ENCODE peak calls at places on chromosomes 3 and 15, in four cellular contexts. S, V, I and G are unnamed samples. For H3K4me1 and H3K9me3, the result is how much of the 10 kb centered on the place peaks cover.

GRCh38 chr3:49570033-49570654 is 15.9 kb downstream of the BSN start:
- DNase-seq in S (no peak), V (no peak), I (no peak), G (no peak)

GRCh38 chr3:42914771-42915515 is 9.0 kb downstream of the ZNF662 start:
- DNase-seq in S (no peak), V (no peak), I (no peak), G (no peak)

GRCh38 chr3:119562307-119562961 is 3.0 kb upstream of the CD80 start:
- DNase-seq in S (no peak), V (no peak), I (no peak), G (peak)

GRCh38 chr3:187165144-187165543 is 25.8 kb upstream of the RPL39L start:
- DNase-seq in S (peak), V (no peak), I (peak), G (peak)

GRCh38 chr3:174891524-174892203 is 32.5 kb downstream of the NAALADL2 start:
- DNase-seq in S (no peak), V (no peak), I (no peak), G (no peak)

GRCh38 chr15:81013396-81013929 is 12.7 kb downstream of the TLNRD1 start:
- DNase-seq in S (no peak), V (no peak), I (no peak), G (no peak)

GRCh38 chr3:118970819-118971218 is 63.8 kb downstream of the IGSF11 start:
- DNase-seq in S (peak), V (peak), I (no peak), G (no peak)

GRCh38 chr3:171646357-171647133 is 163.7 kb downstream of the PLD1 start:
- DNase-seq in S (peak), V (no peak), I (no peak), G (peak)

GRCh38 chr3:69510481-69511031 is 124.7 kb upstream of the FRMD4B start:
- DNase-seq in S (no peak), V (no peak), I (no peak), G (no peak)

GRCh38 chr15:69093127-69093526 is 67.3 kb upstream of the GLCE start:
- DNase-seq in S (no peak), V (no peak), I (no peak), G (no peak)

GRCh38 chr3:193590088-193590856 is 2.7 kb upstream of the OPA1 start:
- DNase-seq in S (no peak), V (no peak), I (no peak), G (no peak)

GRCh38 chr3:136350557-136350956 is 100.4 kb downstream of the PCCB start:
- DNase-seq in S (no peak), V (no peak), I (no peak), G (no peak)

GRCh38 chr3:172194702-172195392 is 155.5 kb downstream of the FNDC3B start:
- DNase-seq in S (peak), V (no peak), I (no peak), G (no peak)

GRCh38 chr3:87761795-87762194 is 297.0 kb downstream of the CGGBP1 start:
- DNase-seq in S (no peak), V (no peak), I (no peak), G (no peak)

GRCh38 chr3:193813506-193813850 is 220.5 kb downstream of the OPA1 start:
- DNase-seq in S (no peak), V (no peak), I (no peak), G (no peak)

GRCh38 chr3:184808021-184808420 is 3.9 kb upstream of the VPS8 start:
- DNase-seq in S (no peak), V (no peak), I (no peak), G (no peak)

GRCh38 chr15:70235347-70235746 is 137.6 kb upstream of the TLE3 start:
- DNase-seq in S (no peak), V (no peak), I (no peak), G (no peak)

GRCh38 chr3:187044871-187045552 is 94.3 kb downstream of the RPL39L start:
- DNase-seq in S (peak), V (peak), I (no peak), G (no peak)

GRCh38 chr3:21750291-21750690 is 719 bp downstream of the ZNF385D start:
- DNase-seq in S (no peak), V (no peak), I (no peak), G (no peak)

GRCh38 chr3:187744169-187745151 is 808 bp downstream of the BCL6 start:
- DNase-seq in S (peak), V (peak), I (peak), G (peak)

GRCh38 chr15:71784719-71785118 is 25.6 kb upstream of the NR2E3 start:
- DNase-seq in S (no peak), V (no peak), I (peak), G (no peak)

GRCh38 chr3:14237431-14237830 is 58.8 kb downstream of the LSM3 start:
- DNase-seq in S (no peak), V (peak), I (no peak), G (no peak)

GRCh38 chr15:88663216-88663615 is 24.4 kb downstream of the ISG20 start:
- DNase-seq in S (no peak), V (no peak), I (no peak), G (no peak)

GRCh38 chr15:90386221-90386620 is 1.8 kb upstream of the IQGAP1 start:
- DNase-seq in S (no peak), V (no peak), I (no peak), G (no peak)

GRCh38 chr3:197750396-197750831 is 731 bp downstream of the FYTTD1 start:
- DNase-seq in S (peak), V (peak), I (peak), G (peak)

GRCh38 chr15:26864664-26865191 is 2.1 kb upstream of the GABRA5 start:
- DNase-seq in S (peak), V (peak), I (peak), G (no peak)

GRCh38 chr3:186442162-186442561 is 80.1 kb upstream of the DGKG start:
- DNase-seq in S (no peak), V (no peak), I (no peak), G (no peak)

GRCh38 chr3:152076148-152076547 is 192.6 kb upstream of the MBNL1 start:
- DNase-seq in S (no peak), V (no peak), I (no peak), G (no peak)

GRCh38 chr3:64319391-64319790 is 94.1 kb upstream of the PRICKLE2 start:
- DNase-seq in S (no peak), V (no peak), I (no peak), G (no peak)

GRCh38 chr3:11479230-11479620 is 164.5 kb downstream of the VGLL4 start:
- DNase-seq in S (no peak), V (no peak), I (no peak), G (no peak)

GRCh38 chr3:11481561-11481960 is 162.2 kb downstream of the VGLL4 start:
- DNase-seq in S (no peak), V (peak), I (no peak), G (no peak)

GRCh38 chr3:11482024-11482423 is 161.7 kb downstream of the VGLL4 start:
- DNase-seq in S (no peak), V (peak), I (no peak), G (no peak)

GRCh38 chr3:11478167-11478566 is 165.5 kb downstream of the VGLL4 start:
- DNase-seq in S (no peak), V (no peak), I (no peak), G (no peak)

GRCh38 chr3:11480663-11481298 is 162.9 kb downstream of the VGLL4 start:
- DNase-seq in S (no peak), V (no peak), I (no peak), G (no peak)
- H3K27ac ChIP-seq in S (no peak), V (no peak), I (no peak), G (no peak)

DNA sequence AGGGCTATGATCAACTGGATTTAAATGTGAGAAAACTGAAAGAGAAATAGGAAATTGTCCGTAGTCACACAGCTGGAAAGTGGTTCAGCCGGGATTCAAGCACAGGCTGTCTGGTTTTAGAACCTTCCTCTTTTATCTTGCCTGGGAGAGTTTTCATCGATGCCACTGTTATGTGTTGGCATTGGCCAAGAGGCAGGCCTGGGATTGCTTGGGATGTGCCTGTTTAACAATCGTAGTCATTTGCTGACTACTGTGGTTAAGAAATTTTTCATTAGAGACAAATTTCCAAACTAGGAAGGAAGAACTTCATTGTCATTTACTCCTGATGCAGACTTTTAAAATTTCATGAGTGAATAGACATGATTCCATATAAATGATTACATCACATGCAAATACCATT is 4.3 kb downstream of the MCTP2 start:
- DNase-seq in S (no peak), V (no peak), I (no peak), G (no peak)
- H3K4me1 ChIP-seq in S (under half), V (under half), I (under half), G (under half)

GRCh38 chr3:713225-713624 is 379.6 kb upstream of the CNTN6 start:
- DNase-seq in S (no peak), V (no peak), I (no peak), G (no peak)
- H3K9me3 ChIP-seq in S (under half), V (under half), I (under half), G (under half)

DNA sequence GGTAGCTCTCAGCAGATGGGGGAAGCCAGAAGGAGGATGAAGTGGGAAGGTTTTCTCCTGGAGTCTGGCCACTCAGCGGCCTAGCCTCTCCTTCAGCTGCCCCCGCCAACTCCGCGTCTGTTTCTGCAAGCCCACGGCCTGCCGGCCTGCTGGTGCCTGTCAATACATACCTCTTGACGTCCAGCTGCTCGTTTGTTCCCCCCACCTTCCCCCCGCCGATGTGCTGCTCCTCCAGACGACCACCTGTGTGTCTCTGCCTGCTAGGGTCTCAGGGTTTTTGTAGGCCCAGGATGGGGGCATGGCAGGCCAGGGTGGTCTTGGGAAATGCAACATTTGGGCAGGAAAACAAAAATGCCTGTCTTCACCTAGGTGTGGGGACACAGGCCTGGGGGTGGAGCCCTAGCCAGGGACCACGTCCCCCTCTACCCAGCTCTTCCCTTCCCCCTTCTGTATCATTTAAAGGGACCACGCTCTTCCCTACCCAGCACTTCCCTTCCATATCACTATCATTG is 137.8 kb downstream of the ALCAM start:
- DNase-seq in S (no peak), V (peak), I (no peak), G (no peak)
- H3K27ac ChIP-seq in S (no peak), V (no peak), I (no peak), G (no peak)

GRCh38 chr3:13080591-13080990 is 7.4 kb upstream of the IQSEC1 start:
- DNase-seq in S (no peak), V (peak), I (no peak), G (no peak)
- H3K4me1 ChIP-seq in S (under half), V (under half), I (under half), G (under half)

DNA sequence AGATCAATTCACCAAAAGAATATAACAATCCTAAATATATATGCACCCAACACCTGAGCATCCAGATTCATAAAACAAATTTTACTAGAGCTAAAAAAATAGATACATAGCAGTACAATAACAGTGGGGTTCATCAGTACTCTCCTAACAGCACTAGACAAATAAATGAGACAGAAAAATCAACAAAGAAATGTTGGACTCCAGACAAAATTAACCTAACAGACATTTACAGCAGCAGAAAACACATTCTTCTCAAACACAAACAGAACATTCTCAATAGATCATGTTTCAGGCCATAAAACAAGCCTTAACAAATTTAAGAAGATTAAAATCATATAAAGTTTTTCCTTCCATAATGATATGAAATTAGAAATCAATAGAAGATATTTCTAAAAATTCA is 124.8 kb upstream of the NECTIN3 start:
- DNase-seq in S (no peak), V (no peak), I (no peak), G (no peak)
- H3K9me3 ChIP-seq in S (under half), V (under half), I (half or more), G (under half)

DNA sequence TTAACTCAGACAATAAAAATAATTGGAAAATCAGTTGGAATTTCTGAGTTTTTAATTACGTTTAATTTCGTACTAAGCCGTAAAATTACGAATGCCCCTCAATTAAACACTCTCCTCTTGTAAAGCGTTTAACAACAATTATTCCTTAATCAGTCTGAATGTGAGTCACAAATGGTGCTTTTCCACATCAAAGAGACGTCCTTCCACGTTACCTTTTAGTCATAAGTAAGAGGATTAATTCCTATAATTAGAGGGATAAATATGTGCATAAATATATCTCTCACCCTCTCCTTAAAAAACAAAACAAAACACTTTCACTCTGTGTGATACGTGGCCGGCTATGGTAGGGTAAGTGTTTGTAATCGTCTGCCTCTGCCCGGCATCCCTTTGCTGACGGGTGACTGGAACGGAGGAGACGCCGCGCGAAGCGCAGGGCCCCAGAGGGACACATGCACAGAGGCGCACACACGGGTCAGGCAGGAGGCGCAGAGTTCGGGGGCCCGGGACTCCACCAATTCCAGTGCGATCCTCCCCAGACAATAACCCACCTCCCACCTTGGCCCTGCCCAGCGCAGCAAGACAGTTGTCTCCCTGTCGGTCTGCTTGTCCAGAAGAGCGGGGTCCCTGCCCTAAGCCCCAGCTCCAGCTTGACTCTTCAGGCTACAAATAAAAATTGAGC is 9.7 kb upstream of the MEIS2 start:
- DNase-seq in S (peak), V (peak), I (no peak), G (no peak)
- H3K27ac ChIP-seq in S (peak), V (no peak), I (no peak), G (no peak)

GRCh38 chr3:45605569-45605968 is 11.0 kb downstream of the LIMD1 start:
- DNase-seq in S (no peak), V (no peak), I (no peak), G (no peak)

GRCh38 chr3:45606991-45607712 is 12.6 kb downstream of the LIMD1 start:
- DNase-seq in S (no peak), V (no peak), I (no peak), G (no peak)

GRCh38 chr3:45604999-45605398 is 10.4 kb downstream of the LIMD1 start:
- DNase-seq in S (no peak), V (no peak), I (no peak), G (no peak)

GRCh38 chr3:45604596-45604995 is 10.0 kb downstream of the LIMD1 start:
- DNase-seq in S (no peak), V (no peak), I (no peak), G (no peak)

DNA sequence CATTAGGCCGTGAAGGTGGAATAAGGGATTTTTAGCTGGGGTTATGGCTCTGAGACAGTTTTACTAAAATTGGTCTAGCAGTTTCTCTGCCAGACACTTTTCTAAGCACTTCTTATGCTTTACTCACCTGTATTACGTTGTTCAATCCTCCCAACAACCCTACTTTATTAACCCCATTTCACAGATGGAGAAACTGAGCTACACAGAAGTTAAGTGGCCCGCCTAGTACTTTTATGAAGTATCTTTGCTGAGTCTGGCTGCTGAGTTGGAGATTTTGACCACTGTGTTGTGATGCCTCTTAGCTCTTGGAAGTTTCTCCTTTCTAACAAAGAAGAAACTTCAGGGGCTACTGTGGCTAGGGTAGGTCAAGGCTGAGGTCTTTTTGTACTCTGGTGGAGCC is 11.5 kb downstream of the LIMD1 start:
- DNase-seq in S (no peak), V (no peak), I (no peak), G (no peak)
- H3K4me1 ChIP-seq in S (under half), V (under half), I (under half), G (under half)

DNA sequence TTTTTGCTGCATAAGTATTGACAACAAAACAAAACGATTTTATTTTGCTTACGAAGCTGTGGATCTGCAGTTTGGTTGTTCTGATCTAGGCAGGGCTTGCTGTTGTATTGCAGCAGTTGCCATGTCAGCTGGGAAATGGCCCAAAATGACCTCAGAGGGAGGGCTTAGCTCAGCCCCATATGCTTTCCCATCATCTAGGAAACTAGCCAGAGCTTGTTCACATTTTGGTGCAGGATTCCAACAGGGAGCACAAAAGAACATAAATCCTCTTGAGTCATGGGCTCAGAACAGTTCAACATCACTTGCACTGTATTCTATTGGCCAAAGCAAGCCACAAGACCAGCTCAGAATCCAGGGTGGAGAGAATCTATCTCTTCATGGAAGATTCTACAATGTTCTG is 42.2 kb upstream of the ROBO2 start:
- DNase-seq in S (no peak), V (no peak), I (no peak), G (no peak)
- H3K9me3 ChIP-seq in S (under half), V (under half), I (under half), G (under half)

DNA sequence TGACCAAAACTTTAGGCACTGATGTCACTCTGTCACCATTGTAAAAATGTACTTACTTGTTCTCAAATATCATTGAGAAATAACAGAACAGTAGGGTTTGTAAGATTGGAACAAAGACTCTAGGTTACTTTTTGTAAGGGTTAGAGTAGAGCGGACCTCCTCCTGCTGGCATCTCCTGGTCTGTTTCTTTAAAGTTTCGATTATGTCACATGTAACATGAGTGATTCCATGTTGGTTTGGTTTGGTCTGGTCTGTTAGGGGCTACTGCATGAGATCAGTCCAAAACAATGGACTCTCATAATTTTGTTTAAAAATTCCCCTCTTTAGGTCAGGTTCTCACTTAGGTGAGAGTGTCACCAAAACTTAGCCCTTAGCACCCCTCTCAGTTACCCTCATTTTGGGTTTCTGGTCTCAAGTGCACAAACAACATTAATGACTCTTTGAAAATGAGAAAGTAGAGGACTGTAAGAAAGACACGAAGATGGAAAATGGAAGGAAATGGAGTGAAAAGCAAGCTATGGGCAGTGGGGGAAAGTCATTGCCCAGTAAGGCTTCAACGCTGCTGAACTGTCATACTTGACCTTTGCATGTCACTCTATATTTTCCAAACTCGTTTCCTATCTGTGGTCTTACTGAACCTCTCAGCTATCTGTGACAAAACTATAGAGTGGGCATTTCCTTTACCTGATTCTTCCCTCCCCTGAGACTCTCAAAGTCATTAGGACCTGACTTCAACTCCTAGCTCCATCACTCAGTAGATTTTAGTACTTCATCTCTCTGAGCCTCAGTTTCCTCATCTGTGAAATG is 52.7 kb downstream of the LDHAL6B start:
- DNase-seq in S (no peak), V (no peak), I (no peak), G (no peak)
- H3K27ac ChIP-seq in S (no peak), V (no peak), I (no peak), G (no peak)